ENCODE peak calls at places on chromosomes 13 and 19, in seven cellular contexts. X is cardiac muscle cell, G is DND-41, L is fibroblast of lung, N is tibial nerve, H is A673, C is pancreas. F is an unnamed sample. For H3K27me3, the result is how much of the 10 kb centered on the place peaks cover.

GRCh38 chr19:47507031-47507430 is 7.8 kb downstream of the NAPA start:
- DNase-seq in X (peak), G (no peak), L (no peak), N (no peak), H (no peak), C (peak), F (no peak)

GRCh38 chr19:8342316-8342683 is 762 bp downstream of the KANK3 start:
- DNase-seq in X (no peak), G (no peak), L (no peak), N (no peak), H (no peak), C (no peak), F (no peak)

GRCh38 chr13:75271851-75272250 is 210.1 kb downstream of the TBC1D4 start:
- DNase-seq in X (no peak), G (no peak), L (peak), N (no peak), H (no peak), C (no peak), F (no peak)

GRCh38 chr19:47861630-47862029 is 2.6 kb downstream of the TPRX2 start:
- DNase-seq in X (no peak), G (no peak), L (no peak), N (no peak), H (no peak), C (no peak), F (no peak)

GRCh38 chr13:113833111-113833830 is 30.6 kb downstream of the GAS6 start:
- DNase-seq in X (no peak), G (no peak), L (no peak), N (no peak), H (no peak), C (peak), F (no peak)

GRCh38 chr13:24050292-24050711 is 110.2 kb upstream of the SPATA13 start:
- DNase-seq in X (no peak), G (no peak), L (peak), N (no peak), H (peak), C (peak), F (no peak)

GRCh38 chr13:81388400-81388799 is 1047.5 kb upstream of the SPRY2 start:
- DNase-seq in X (no peak), G (no peak), L (no peak), N (no peak), H (no peak), C (no peak), F (no peak)

GRCh38 chr13:27774169-27774568 is 18.1 kb upstream of the GSX1 start:
- DNase-seq in X (no peak), G (no peak), L (no peak), N (no peak), H (no peak), C (no peak), F (no peak)

GRCh38 chr13:101875717-101876393 is 423.4 kb downstream of the ITGBL1 start:
- DNase-seq in X (no peak), G (no peak), L (peak), N (peak), H (peak), C (no peak), F (peak)

GRCh38 chr19:47176071-47176626 is 45.5 kb downstream of the SAE1 start:
- DNase-seq in X (no peak), G (no peak), L (peak), N (no peak), H (no peak), C (no peak), F (no peak)

GRCh38 chr13:24900507-24900906 is 136.5 kb downstream of the RNF17 start:
- DNase-seq in X (no peak), G (no peak), L (no peak), N (no peak), H (no peak), C (no peak), F (no peak)

GRCh38 chr19:44626067-44626624 is 12.8 kb downstream of the IGSF23 start:
- DNase-seq in X (no peak), G (no peak), L (peak), N (no peak), H (no peak), C (peak), F (peak)

GRCh38 chr13:94382960-94383359 is 96.5 kb downstream of the DCT start:
- DNase-seq in X (no peak), G (no peak), L (no peak), N (no peak), H (no peak), C (no peak), F (no peak)

GRCh38 chr13:50353651-50354415 is 338.6 kb downstream of the KCNRG start:
- DNase-seq in X (no peak), G (no peak), L (peak), N (peak), H (peak), C (no peak), F (no peak)

GRCh38 chr13:28314879-28315278 is 176.5 kb downstream of the PAN3 start:
- DNase-seq in X (no peak), G (no peak), L (no peak), N (no peak), H (no peak), C (no peak), F (no peak)

GRCh38 chr13:19172007-19172646 is 9.5 kb downstream of the TUBA3C start:
- DNase-seq in X (no peak), G (no peak), L (no peak), N (no peak), H (no peak), C (no peak), F (no peak)

GRCh38 chr19:33477781-33478180 is 43.8 kb downstream of the PEPD start:
- DNase-seq in X (no peak), G (no peak), L (no peak), N (no peak), H (no peak), C (no peak), F (no peak)

GRCh38 chr13:91381371-91381770 is 17.1 kb upstream of the GPC5 start:
- DNase-seq in X (peak), G (no peak), L (peak), N (no peak), H (peak), C (no peak), F (no peak)

GRCh38 chr13:108214511-108215383 is 589 bp downstream of the LIG4 start:
- DNase-seq in X (peak), G (peak), L (no peak), N (no peak), H (no peak), C (peak), F (no peak)

GRCh38 chr13:40476175-40476958 is 190.1 kb downstream of the FOXO1 start:
- DNase-seq in X (peak), G (no peak), L (peak), N (no peak), H (no peak), C (no peak), F (no peak)

GRCh38 chr19:46218160-46218559 is 11.4 kb upstream of the IGFL1 start:
- DNase-seq in X (peak), G (peak), L (peak), N (no peak), H (peak), C (no peak), F (no peak)

GRCh38 chr13:40352807-40353562 is 313.5 kb downstream of the FOXO1 start:
- DNase-seq in X (peak), G (no peak), L (peak), N (peak), H (no peak), C (peak), F (no peak)

GRCh38 chr19:35342430-35342829 is 5.3 kb upstream of the FFAR1 start:
- DNase-seq in X (no peak), G (no peak), L (no peak), N (no peak), H (no peak), C (no peak), F (no peak)

GRCh38 chr19:23071087-23071511 is 45.7 kb upstream of the ZNF730 start:
- DNase-seq in X (no peak), G (no peak), L (peak), N (no peak), H (peak), C (peak), F (no peak)

GRCh38 chr13:89846890-89847585 is 1500.4 kb upstream of the MIR17HG start:
- DNase-seq in X (no peak), G (no peak), L (peak), N (no peak), H (no peak), C (no peak), F (no peak)

GRCh38 chr13:78593652-78594494 is 9.5 kb downstream of the POU4F1 start:
- DNase-seq in X (no peak), G (no peak), L (no peak), N (no peak), H (peak), C (no peak), F (no peak)

GRCh38 chr13:30735025-30735967 is at the start of gene ALOX5AP:
- DNase-seq in X (no peak), G (peak), L (no peak), N (no peak), H (no peak), C (no peak), F (no peak)

GRCh38 chr13:76969488-76970365 is 21.4 kb downstream of the ACOD1 start:
- DNase-seq in X (no peak), G (no peak), L (no peak), N (no peak), H (no peak), C (no peak), F (no peak)

GRCh38 chr19:48856921-48857320 is 11.5 kb downstream of the PLEKHA4 start:
- DNase-seq in X (no peak), G (no peak), L (no peak), N (no peak), H (no peak), C (no peak), F (no peak)

GRCh38 chr19:4638828-4639530 is at the start of gene TNFAIP8L1:
- DNase-seq in X (peak), G (peak), L (peak), N (peak), H (peak), C (peak), F (peak)

GRCh38 chr13:42466123-42466522 is 107.8 kb upstream of the TNFSF11 start:
- DNase-seq in X (no peak), G (no peak), L (no peak), N (no peak), H (no peak), C (no peak), F (no peak)

GRCh38 chr19:19111138-19111835 is 27.0 kb downstream of the TMEM161A start:
- DNase-seq in X (no peak), G (no peak), L (no peak), N (no peak), H (no peak), C (no peak), F (no peak)

GRCh38 chr19:19109601-19110000 is 28.7 kb downstream of the TMEM161A start:
- DNase-seq in X (no peak), G (no peak), L (peak), N (no peak), H (no peak), C (no peak), F (no peak)

GRCh38 chr19:19111967-19112580 is 26.2 kb downstream of the TMEM161A start:
- DNase-seq in X (no peak), G (no peak), L (no peak), N (no peak), H (no peak), C (no peak), F (no peak)

GRCh38 chr19:19113040-19113541 is 25.2 kb downstream of the TMEM161A start:
- DNase-seq in X (peak), G (no peak), L (peak), N (no peak), H (peak), C (no peak), F (no peak)

GRCh38 chr19:19110410-19111137 is 27.7 kb downstream of the TMEM161A start:
- DNase-seq in X (peak), G (no peak), L (no peak), N (no peak), H (peak), C (no peak), F (no peak)
- TF ChIP-seq CTCF in X (peak), G (no peak), L (no peak), N (no peak), H (peak), C (no peak), F (peak)

DNA sequence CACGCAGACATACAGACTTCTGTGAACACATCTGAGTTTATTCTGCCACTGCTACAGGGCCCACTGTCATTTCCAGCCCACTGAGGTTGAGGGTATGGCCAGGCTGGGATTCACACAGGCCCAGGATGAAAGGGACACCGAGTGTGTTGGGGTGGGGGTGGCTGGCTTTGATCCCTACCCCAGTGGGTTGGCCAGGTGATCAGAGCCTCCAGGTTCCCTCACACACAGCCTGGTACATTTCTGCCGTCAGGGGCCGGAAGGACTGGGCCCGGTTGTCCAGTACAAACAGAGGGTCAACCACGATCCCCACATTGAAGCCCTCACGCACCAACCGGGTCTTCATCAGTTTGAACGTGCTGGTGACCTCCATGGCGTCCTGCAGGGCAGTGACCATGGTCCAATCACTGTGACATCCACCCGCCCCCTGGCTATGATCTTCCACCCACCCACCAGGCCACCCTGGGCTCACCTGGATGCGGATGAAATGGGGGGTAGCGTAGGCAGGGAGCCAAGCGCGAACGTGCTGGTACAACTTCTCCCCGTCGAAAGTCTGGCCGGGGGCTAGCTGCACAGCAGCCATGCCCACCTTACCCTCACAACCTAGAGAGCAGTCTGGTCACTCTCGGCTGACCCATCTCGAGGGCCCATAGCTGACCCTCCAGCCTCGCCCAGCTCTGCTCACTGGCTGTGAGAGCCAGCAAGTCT is 13.3 kb downstream of the SLC27A5 start:
- DNase-seq in X (no peak), G (no peak), L (no peak), N (no peak), H (no peak), C (peak), F (no peak)
- H3K4me3 ChIP-seq in X (peak), G (peak), L (peak), N (peak), H (peak), C (peak), F (peak)

GRCh38 chr19:42235181-42235580 is 7.2 kb downstream of the GSK3A start:
- DNase-seq in X (no peak), G (no peak), L (no peak), N (no peak), H (no peak), C (no peak), F (no peak)
- H3K27me3 ChIP-seq in X (under half), G (under half), L (under half), N (under half), H (under half), C (under half), F (under half)

GRCh38 chr19:18109731-18110671 is 12.4 kb downstream of the MAST3 start:
- DNase-seq in X (peak), G (peak), L (no peak), N (no peak), H (no peak), C (peak), F (no peak)
- TF ChIP-seq CTCF in X (no peak), G (no peak), L (no peak), N (no peak), H (no peak), C (no peak), F (no peak)

GRCh38 chr19:15463865-15464371 is 426 bp downstream of the RASAL3 start:
- DNase-seq in X (no peak), G (peak), L (no peak), N (no peak), H (no peak), C (no peak), F (no peak)
- H3K4me3 ChIP-seq in X (no peak), G (peak), L (no peak), N (peak), H (no peak), C (no peak), F (no peak)

DNA sequence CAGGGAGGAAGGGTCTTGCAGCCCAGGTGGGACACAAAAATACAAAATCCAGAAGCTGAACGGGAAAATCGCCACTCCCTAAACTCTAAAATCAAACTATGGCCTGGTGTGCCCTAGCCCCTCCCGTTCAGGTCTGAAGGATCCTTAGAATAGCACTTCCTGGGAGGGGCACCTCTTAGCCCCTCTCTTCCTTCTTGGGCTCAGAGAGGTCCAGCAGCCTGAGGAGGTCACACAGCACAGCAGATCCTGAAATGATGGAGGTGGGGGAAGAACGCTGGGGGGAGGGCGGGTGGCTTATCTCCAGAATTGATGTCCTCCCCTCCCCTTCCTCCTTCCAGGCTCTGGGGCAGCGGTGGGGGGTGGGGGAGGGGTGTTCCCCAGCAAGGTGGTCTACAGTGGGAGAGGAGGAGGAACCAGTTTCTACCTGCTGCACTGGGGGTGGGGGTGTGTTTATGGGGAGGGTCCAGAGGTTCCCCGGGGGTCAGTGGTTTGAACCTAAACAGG is 1.9 kb downstream of the DIRAS1 start:
- DNase-seq in X (no peak), G (no peak), L (no peak), N (no peak), H (no peak), C (no peak), F (no peak)
- H3K27me3 ChIP-seq in X (under half), G (under half), L (under half), N (under half), H (under half), C (under half), F (under half)

DNA sequence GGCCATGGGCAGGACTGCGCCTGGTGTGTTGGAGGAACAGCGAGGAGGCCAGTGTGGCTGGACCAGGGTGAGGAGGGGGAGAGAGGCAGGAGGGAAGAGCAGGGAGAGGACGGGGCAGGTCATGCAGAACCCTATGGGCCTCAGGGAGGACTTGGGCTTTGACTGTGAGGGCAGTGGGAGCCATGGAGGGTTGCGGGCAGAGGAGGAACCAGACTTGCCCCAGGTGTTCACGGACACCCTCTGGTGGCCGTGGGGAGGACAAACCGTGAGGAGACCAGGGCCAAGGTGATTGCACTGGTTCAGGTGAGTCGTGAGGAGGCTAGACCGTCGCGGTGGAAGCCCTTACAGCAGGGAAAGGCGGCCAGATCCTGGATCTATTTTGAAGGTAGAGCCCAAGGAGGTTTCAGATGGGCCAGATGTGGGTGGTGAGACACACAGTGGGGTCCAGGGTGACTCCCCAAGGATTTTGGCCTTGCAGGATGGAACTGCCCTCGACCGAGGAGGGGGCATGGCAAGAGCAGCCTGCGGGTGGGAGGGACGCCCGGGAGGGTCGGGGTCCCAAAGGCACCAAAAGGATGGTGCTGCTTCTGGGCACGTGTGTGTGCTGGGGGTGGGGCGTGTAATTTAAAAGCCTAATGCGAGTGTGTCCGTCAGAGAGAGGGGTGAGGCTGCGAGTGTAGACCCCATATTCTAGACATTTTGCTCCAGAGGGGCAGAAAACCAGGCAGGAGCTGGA is 2.7 kb upstream of the REXO1 start:
- DNase-seq in X (no peak), G (no peak), L (no peak), N (no peak), H (no peak), C (peak), F (no peak)
- TF ChIP-seq CTCF in X (no peak), G (peak), L (no peak), N (no peak), H (peak), C (no peak), F (peak)

GRCh38 chr13:73070451-73070850 is 11.6 kb downstream of the KLF5 start:
- DNase-seq in X (no peak), G (no peak), L (no peak), N (no peak), H (no peak), C (no peak), F (no peak)

GRCh38 chr13:73074101-73074500 is 15.3 kb downstream of the KLF5 start:
- DNase-seq in X (no peak), G (no peak), L (no peak), N (no peak), H (peak), C (no peak), F (no peak)

GRCh38 chr13:73073050-73073449 is 14.2 kb downstream of the KLF5 start:
- DNase-seq in X (no peak), G (no peak), L (no peak), N (no peak), H (peak), C (no peak), F (no peak)

GRCh38 chr13:73075546-73075945 is 16.7 kb downstream of the KLF5 start:
- DNase-seq in X (no peak), G (no peak), L (no peak), N (no peak), H (no peak), C (no peak), F (no peak)

DNA sequence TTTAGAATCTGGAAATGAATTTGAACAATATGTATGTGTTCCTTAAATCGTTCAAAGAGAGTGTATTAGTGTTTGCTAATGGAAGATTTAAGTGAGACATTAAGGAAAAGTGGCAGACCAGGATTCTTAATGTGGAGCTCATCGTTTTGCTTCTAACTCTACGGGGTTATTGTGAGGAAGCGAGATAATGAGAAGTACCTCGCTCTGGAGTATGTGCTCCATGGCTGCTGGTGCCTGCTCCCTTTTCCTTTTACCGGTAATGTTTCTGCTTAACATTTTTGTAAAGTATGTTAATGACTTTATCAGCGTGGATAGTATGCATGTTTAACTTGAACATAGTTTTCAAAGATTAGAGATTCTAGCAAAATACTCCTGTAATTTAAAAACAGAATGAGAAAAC is 13.7 kb downstream of the KLF5 start:
- DNase-seq in X (no peak), G (no peak), L (no peak), N (no peak), H (no peak), C (no peak), F (no peak)
- H3K4me3 ChIP-seq in X (no peak), G (no peak), L (no peak), N (peak), H (no peak), C (no peak), F (no peak)

GRCh38 chr13:26019881-26020535 is 31.8 kb downstream of the SHISA2 start:
- DNase-seq in X (no peak), G (peak), L (peak), N (no peak), H (peak), C (no peak), F (peak)
- H3K27me3 ChIP-seq in X (under half), G (under half), L (under half), N (under half), H (under half), C (under half), F (under half)

F was measured in kidney epithelial cell.